ENCODE peak calls at places on chromosomes 13 and 19, in eight cellular contexts. One of them, this sample, is unnamed.

GRCh38 chr13:78700121-78700910 is 41.4 kb upstream of the OBI1 start:
- DNase-seq in SW 1271: no peak
- DNase-seq in NCI-H774: no peak
- DNase-seq in T-helper 1 cell: no peak
- DNase-seq in brain microvascular endothelial cell: no peak
- DNase-seq in pulmonary artery endothelial cell: peak; percentile 29
- DNase-seq in NCI-H82: no peak
- DNase-seq in T follicular helper cell: no peak
- DNase-seq in this sample: no peak

GRCh38 chr19:4633140-4633967 is 6.0 kb upstream of the TNFAIP8L1 start:
- DNase-seq in T-helper 1 cell: peak; percentile 26
- DNase-seq in brain microvascular endothelial cell: peak; percentile 82
- DNase-seq in pulmonary artery endothelial cell: peak; percentile 51
- DNase-seq in T follicular helper cell: peak; percentile 22
- DNase-seq in NCI-H82: peak; percentile 90
- DNase-seq in SW 1271: peak; percentile 61
- DNase-seq in NCI-H774: peak; percentile 18
- DNase-seq in this sample: peak; percentile 89

GRCh38 chr19:35727053-35727955 is 9.5 kb downstream of the KMT2B start:
- DNase-seq in NCI-H82: no peak
- DNase-seq in SW 1271: no peak
- DNase-seq in brain microvascular endothelial cell: no peak
- DNase-seq in T-helper 1 cell: no peak
- DNase-seq in T follicular helper cell: no peak
- DNase-seq in NCI-H774: no peak
- DNase-seq in pulmonary artery endothelial cell: no peak
- DNase-seq in this sample: no peak

GRCh38 chr19:46221981-46222610 is 7.4 kb upstream of the IGFL1 start:
- DNase-seq in T-helper 1 cell: no peak
- DNase-seq in brain microvascular endothelial cell: peak; percentile 31
- DNase-seq in pulmonary artery endothelial cell: no peak
- DNase-seq in SW 1271: no peak
- DNase-seq in T follicular helper cell: no peak
- DNase-seq in NCI-H82: no peak
- DNase-seq in NCI-H774: no peak
- DNase-seq in this sample: no peak

GRCh38 chr19:343941-344624 is 513 bp downstream of the MIER2 start:
- DNase-seq in T-helper 1 cell: peak; percentile 60
- DNase-seq in T follicular helper cell: peak; percentile 20
- DNase-seq in NCI-H82: peak; percentile 22
- DNase-seq in SW 1271: no peak
- DNase-seq in pulmonary artery endothelial cell: no peak
- DNase-seq in NCI-H774: peak; percentile 46
- DNase-seq in brain microvascular endothelial cell: no peak
- DNase-seq in this sample: no peak

GRCh38 chr13:19836472-19836871 is 27.0 kb downstream of the ZMYM5 start:
- DNase-seq in pulmonary artery endothelial cell: no peak
- DNase-seq in SW 1271: no peak
- DNase-seq in NCI-H82: no peak
- DNase-seq in NCI-H774: no peak
- DNase-seq in brain microvascular endothelial cell: peak; percentile 9
- DNase-seq in T-helper 1 cell: no peak
- DNase-seq in T follicular helper cell: no peak
- DNase-seq in this sample: no peak

GRCh38 chr19:53545271-53546065 is 7.5 kb downstream of the ZNF331 start:
- DNase-seq in SW 1271: no peak
- DNase-seq in NCI-H82: no peak
- DNase-seq in T-helper 1 cell: no peak
- DNase-seq in brain microvascular endothelial cell: peak; percentile 55
- DNase-seq in NCI-H774: no peak
- DNase-seq in pulmonary artery endothelial cell: no peak
- DNase-seq in T follicular helper cell: no peak
- DNase-seq in this sample: no peak

GRCh38 chr13:45807520-45808099 is 43.9 kb downstream of the SIAH3 start:
- DNase-seq in brain microvascular endothelial cell: peak; percentile 44
- DNase-seq in pulmonary artery endothelial cell: peak; percentile 17
- DNase-seq in SW 1271: peak; percentile 6
- DNase-seq in NCI-H774: peak; percentile 4
- DNase-seq in NCI-H82: peak; percentile 80
- DNase-seq in T-helper 1 cell: no peak
- DNase-seq in T follicular helper cell: no peak
- DNase-seq in this sample: peak; percentile 3

GRCh38 chr13:99982741-99983400 is 1.3 kb downstream of the ZIC2 start:
- DNase-seq in pulmonary artery endothelial cell: no peak
- DNase-seq in T-helper 1 cell: no peak
- DNase-seq in NCI-H774: no peak
- DNase-seq in NCI-H82: no peak
- DNase-seq in T follicular helper cell: no peak
- DNase-seq in SW 1271: peak; percentile 30
- DNase-seq in brain microvascular endothelial cell: no peak
- DNase-seq in this sample: peak; percentile 43

GRCh38 chr13:38223093-38223492 is 126.6 kb upstream of the UFM1 start:
- DNase-seq in NCI-H774: no peak
- DNase-seq in T-helper 1 cell: no peak
- DNase-seq in SW 1271: peak; percentile 0
- DNase-seq in pulmonary artery endothelial cell: no peak
- DNase-seq in NCI-H82: peak; percentile 76
- DNase-seq in T follicular helper cell: no peak
- DNase-seq in brain microvascular endothelial cell: peak; percentile 35
- DNase-seq in this sample: no peak

GRCh38 chr19:45496349-45496953 is 396 bp downstream of the RTN2 start:
- DNase-seq in pulmonary artery endothelial cell: no peak
- DNase-seq in brain microvascular endothelial cell: no peak
- DNase-seq in NCI-H774: no peak
- DNase-seq in NCI-H82: peak; percentile 71
- DNase-seq in SW 1271: no peak
- DNase-seq in T-helper 1 cell: peak; percentile 47
- DNase-seq in T follicular helper cell: no peak
- DNase-seq in this sample: no peak

GRCh38 chr13:24664726-24665409 is 15.3 kb upstream of the ATP12A start:
- DNase-seq in T follicular helper cell: no peak
- DNase-seq in T-helper 1 cell: no peak
- DNase-seq in NCI-H82: no peak
- DNase-seq in SW 1271: peak; percentile 28
- DNase-seq in brain microvascular endothelial cell: peak; percentile 62
- DNase-seq in NCI-H774: no peak
- DNase-seq in pulmonary artery endothelial cell: no peak
- DNase-seq in this sample: no peak

GRCh38 chr19:19443283-19443682 is 37.8 kb downstream of the GATAD2A start:
- DNase-seq in NCI-H774: no peak
- DNase-seq in pulmonary artery endothelial cell: no peak
- DNase-seq in brain microvascular endothelial cell: no peak
- DNase-seq in T-helper 1 cell: no peak
- DNase-seq in SW 1271: no peak
- DNase-seq in NCI-H82: no peak
- DNase-seq in T follicular helper cell: no peak
- DNase-seq in this sample: no peak

GRCh38 chr19:5578094-5578846 is 10.5 kb upstream of the TINCR start:
- DNase-seq in T follicular helper cell: peak; percentile 58
- DNase-seq in SW 1271: no peak
- DNase-seq in NCI-H774: peak; percentile 54
- DNase-seq in pulmonary artery endothelial cell: no peak
- DNase-seq in T-helper 1 cell: peak; percentile 65
- DNase-seq in brain microvascular endothelial cell: peak; percentile 16
- DNase-seq in NCI-H82: peak; percentile 75
- DNase-seq in this sample: peak; percentile 27

GRCh38 chr19:47363758-47364529 is 14.8 kb downstream of the DHX34 start:
- DNase-seq in NCI-H82: peak; percentile 29
- DNase-seq in T follicular helper cell: no peak
- DNase-seq in SW 1271: no peak
- DNase-seq in brain microvascular endothelial cell: peak; percentile 20
- DNase-seq in T-helper 1 cell: no peak
- DNase-seq in NCI-H774: no peak
- DNase-seq in pulmonary artery endothelial cell: peak; percentile 59
- DNase-seq in this sample: no peak

GRCh38 chr19:35291916-35292315 is at the start of gene MAG:
- DNase-seq in NCI-H774: no peak
- DNase-seq in pulmonary artery endothelial cell: no peak
- DNase-seq in SW 1271: no peak
- DNase-seq in T follicular helper cell: no peak
- DNase-seq in T-helper 1 cell: no peak
- DNase-seq in brain microvascular endothelial cell: no peak
- DNase-seq in NCI-H82: no peak
- DNase-seq in this sample: no peak

GRCh38 chr19:42155796-42156195 is 23.6 kb upstream of the POU2F2 start:
- DNase-seq in SW 1271: no peak
- DNase-seq in NCI-H774: no peak
- DNase-seq in NCI-H82: no peak
- DNase-seq in brain microvascular endothelial cell: no peak
- DNase-seq in T-helper 1 cell: no peak
- DNase-seq in T follicular helper cell: no peak
- DNase-seq in pulmonary artery endothelial cell: no peak
- DNase-seq in this sample: no peak

GRCh38 chr13:43132228-43132627 is 108.8 kb downstream of the DNAJC15 start:
- DNase-seq in pulmonary artery endothelial cell: no peak
- DNase-seq in SW 1271: no peak
- DNase-seq in T follicular helper cell: no peak
- DNase-seq in NCI-H82: peak; percentile 77
- DNase-seq in T-helper 1 cell: no peak
- DNase-seq in brain microvascular endothelial cell: peak; percentile 48
- DNase-seq in NCI-H774: no peak
- DNase-seq in this sample: no peak

GRCh38 chr13:20902438-20903163 is at the start of gene XPO4:
- DNase-seq in NCI-H82: peak; percentile 92
- DNase-seq in pulmonary artery endothelial cell: peak; percentile 40
- DNase-seq in brain microvascular endothelial cell: peak; percentile 65
- DNase-seq in SW 1271: peak; percentile 4
- DNase-seq in T follicular helper cell: peak; percentile 64
- DNase-seq in NCI-H774: peak; percentile 68
- DNase-seq in T-helper 1 cell: peak; percentile 77
- DNase-seq in this sample: peak; percentile 27

GRCh38 chr13:45768668-45769067 is 66.5 kb downstream of the CBY2 start:
- DNase-seq in T follicular helper cell: no peak
- DNase-seq in NCI-H82: peak; percentile 30
- DNase-seq in brain microvascular endothelial cell: no peak
- DNase-seq in T-helper 1 cell: no peak
- DNase-seq in SW 1271: no peak
- DNase-seq in pulmonary artery endothelial cell: no peak
- DNase-seq in NCI-H774: no peak
- DNase-seq in this sample: no peak

GRCh38 chr19:39407644-39408391 is 1.2 kb downstream of the ZFP36 start:
- DNase-seq in SW 1271: no peak
- DNase-seq in T follicular helper cell: peak; percentile 58
- DNase-seq in NCI-H774: no peak
- DNase-seq in brain microvascular endothelial cell: no peak
- DNase-seq in NCI-H82: no peak
- DNase-seq in T-helper 1 cell: peak; percentile 60
- DNase-seq in pulmonary artery endothelial cell: no peak
- DNase-seq in this sample: no peak

GRCh38 chr13:50894504-50894903 is 15.1 kb upstream of the RNASEH2B start:
- DNase-seq in pulmonary artery endothelial cell: no peak
- DNase-seq in T-helper 1 cell: no peak
- DNase-seq in brain microvascular endothelial cell: no peak
- DNase-seq in NCI-H774: no peak
- DNase-seq in NCI-H82: peak; percentile 29
- DNase-seq in T follicular helper cell: no peak
- DNase-seq in SW 1271: no peak
- DNase-seq in this sample: no peak

GRCh38 chr13:77325371-77325941 is 1.4 kb downstream of the MYCBP2 start:
- DNase-seq in pulmonary artery endothelial cell: no peak
- DNase-seq in SW 1271: no peak
- DNase-seq in T-helper 1 cell: no peak
- DNase-seq in NCI-H774: no peak
- DNase-seq in T follicular helper cell: no peak
- DNase-seq in NCI-H82: peak; percentile 69
- DNase-seq in brain microvascular endothelial cell: no peak
- DNase-seq in this sample: no peak

GRCh38 chr13:19601749-19602725 is 31.4 kb upstream of the MPHOSPH8 start:
- DNase-seq in NCI-H82: peak; percentile 85
- DNase-seq in T-helper 1 cell: peak; percentile 5
- DNase-seq in brain microvascular endothelial cell: no peak
- DNase-seq in T follicular helper cell: no peak
- DNase-seq in SW 1271: no peak
- DNase-seq in pulmonary artery endothelial cell: no peak
- DNase-seq in NCI-H774: peak; percentile 16
- DNase-seq in this sample: peak; percentile 52

This sample was measured in CMK.